ENCODE peak calls at places on chromosomes 5 and 9, in four cellular contexts. B, W, Y and O are unnamed samples.

GRCh38 chr9:133539434-133539833 is 4.9 kb downstream of the ADAMTSL2 start:
- DNase-seq in B (no peak), W (no peak), Y (no peak), O (no peak)

GRCh38 chr9:77533678-77534077 is 114.4 kb downstream of the GNA14 start:
- DNase-seq in B (no peak), W (no peak), Y (no peak), O (no peak)

GRCh38 chr9:74872619-74873233 is 15.0 kb downstream of the TRPM6 start:
- DNase-seq in B (no peak), W (no peak), Y (no peak), O (no peak)

GRCh38 chr5:72093231-72093630 is 14.0 kb upstream of the MAP1B start:
- DNase-seq in B (peak; percentile 74), W (no peak), Y (no peak), O (peak; percentile 59)

GRCh38 chr9:121944741-121945191 is 148.3 kb downstream of the TTLL11 start:
- DNase-seq in B (peak; percentile 89), W (no peak), Y (no peak), O (peak; percentile 89)

GRCh38 chr9:87479801-87480201 is 17.9 kb upstream of the DAPK1 start:
- DNase-seq in B (peak; percentile 7), W (no peak), Y (no peak), O (no peak)

GRCh38 chr9:35114921-35115341 is 731 bp downstream of the ATOSB start:
- DNase-seq in B (peak; percentile 70), W (no peak), Y (no peak), O (peak; percentile 27)

GRCh38 chr9:36091028-36091953 is 45.2 kb upstream of the GLIPR2 start:
- DNase-seq in B (peak; percentile 78), W (no peak), Y (peak; percentile 67), O (peak; percentile 56)

GRCh38 chr9:34869390-34869789 is 88.7 kb upstream of the PHF24 start:
- DNase-seq in B (peak; percentile 26), W (no peak), Y (no peak), O (peak; percentile 34)

GRCh38 chr9:86639899-86640379 is 285.7 kb upstream of the TUT7 start:
- DNase-seq in B (no peak), W (peak; percentile 16), Y (no peak), O (peak; percentile 14)

GRCh38 chr9:34701769-34702736 is 7.9 kb downstream of the CCL21 start:
- DNase-seq in B (peak; percentile 79), W (peak; percentile 74), Y (peak; percentile 37), O (peak; percentile 67)

GRCh38 chr5:1268666-1269065 is 26.2 kb downstream of the TERT start:
- DNase-seq in B (no peak), W (no peak), Y (no peak), O (no peak)

GRCh38 chr9:34554211-34555001 is 31.6 kb upstream of the ENHO start:
- DNase-seq in B (no peak), W (peak; percentile 91), Y (no peak), O (no peak)

GRCh38 chr5:66174338-66174737 is 30.2 kb downstream of the SREK1 start:
- DNase-seq in B (peak; percentile 42), W (no peak), Y (no peak), O (peak; percentile 21)

GRCh38 chr5:9555961-9556360 is 10.1 kb upstream of the SEMA5A start:
- DNase-seq in B (no peak), W (no peak), Y (no peak), O (no peak)

GRCh38 chr5:80474929-80475328 is 13.0 kb upstream of the FAM151B start:
- DNase-seq in B (no peak), W (no peak), Y (no peak), O (no peak)

GRCh38 chr5:146340260-146341081 is 1.8 kb downstream of the POU4F3 start:
- DNase-seq in B (peak; percentile 63), W (no peak), Y (no peak), O (peak; percentile 52)

GRCh38 chr9:94586814-94587213 is 6.8 kb downstream of the FBP2 start:
- DNase-seq in B (peak; percentile 48), W (no peak), Y (no peak), O (peak; percentile 8)